ENCODE peak calls at places on chromosomes 11 and 22, in nine cellular contexts. One of them, this sample, is unnamed.

GRCh38 chr11:133894956-133895549 is 49.7 kb upstream of the SPATA19 start:
- DNase-seq in DMS153: no peak
- DNase-seq in mammary epithelial cell: no peak
- DNase-seq in amniotic epithelial cell: no peak
- DNase-seq in neural crest cell: no peak
- DNase-seq in epithelial cell of esophagus: no peak
- DNase-seq in germinal center: peak; percentile 70
- DNase-seq in mucosa of descending colon: no peak
- DNase-seq in transverse colon: no peak
- DNase-seq in this sample: no peak

GRCh38 chr11:111429066-111429506 is 50.0 kb upstream of the POU2AF1 start:
- DNase-seq in DMS153: no peak
- DNase-seq in mammary epithelial cell: peak; percentile 44
- DNase-seq in amniotic epithelial cell: peak; percentile 76
- DNase-seq in neural crest cell: no peak
- DNase-seq in epithelial cell of esophagus: peak; percentile 60
- DNase-seq in germinal center: peak; percentile 52
- DNase-seq in mucosa of descending colon: no peak
- DNase-seq in transverse colon: peak; percentile 77
- DNase-seq in this sample: peak; percentile 26

GRCh38 chr22:45127866-45128265 is 35.9 kb upstream of the NUP50 start:
- DNase-seq in DMS153: no peak
- DNase-seq in mammary epithelial cell: peak; percentile 36
- DNase-seq in amniotic epithelial cell: no peak
- DNase-seq in neural crest cell: no peak
- DNase-seq in epithelial cell of esophagus: peak; percentile 19
- DNase-seq in germinal center: no peak
- DNase-seq in mucosa of descending colon: no peak
- DNase-seq in transverse colon: no peak
- DNase-seq in this sample: no peak

GRCh38 chr11:2558402-2558801 is 113.6 kb downstream of the KCNQ1 start:
- DNase-seq in DMS153: no peak
- DNase-seq in mammary epithelial cell: no peak
- DNase-seq in amniotic epithelial cell: no peak
- DNase-seq in neural crest cell: no peak
- DNase-seq in epithelial cell of esophagus: no peak
- DNase-seq in germinal center: no peak
- DNase-seq in mucosa of descending colon: peak; percentile 31
- DNase-seq in transverse colon: peak; percentile 2
- DNase-seq in this sample: no peak

GRCh38 chr22:40434101-40434500 is 63.7 kb downstream of the SGSM3 start:
- DNase-seq in DMS153: no peak
- DNase-seq in mammary epithelial cell: no peak
- DNase-seq in amniotic epithelial cell: peak; percentile 37
- DNase-seq in neural crest cell: no peak
- DNase-seq in epithelial cell of esophagus: no peak
- DNase-seq in germinal center: no peak
- DNase-seq in mucosa of descending colon: no peak
- DNase-seq in transverse colon: no peak
- DNase-seq in this sample: no peak

GRCh38 chr11:25537393-25537792 is 794.5 kb upstream of the ANO3 start:
- DNase-seq in DMS153: no peak
- DNase-seq in mammary epithelial cell: no peak
- DNase-seq in amniotic epithelial cell: no peak
- DNase-seq in neural crest cell: no peak
- DNase-seq in epithelial cell of esophagus: no peak
- DNase-seq in germinal center: no peak
- DNase-seq in mucosa of descending colon: no peak
- DNase-seq in transverse colon: no peak
- DNase-seq in this sample: no peak

GRCh38 chr11:19455731-19456130 is 215.0 kb upstream of the E2F8 start:
- DNase-seq in DMS153: no peak
- DNase-seq in mammary epithelial cell: no peak
- DNase-seq in amniotic epithelial cell: no peak
- DNase-seq in neural crest cell: peak; percentile 29
- DNase-seq in epithelial cell of esophagus: no peak
- DNase-seq in germinal center: no peak
- DNase-seq in mucosa of descending colon: no peak
- DNase-seq in transverse colon: no peak
- DNase-seq in this sample: no peak

GRCh38 chr11:126317681-126318641 is 14.1 kb downstream of the DCPS start:
- DNase-seq in DMS153: no peak
- DNase-seq in mammary epithelial cell: peak; percentile 64
- DNase-seq in amniotic epithelial cell: peak; percentile 76
- DNase-seq in neural crest cell: no peak
- DNase-seq in epithelial cell of esophagus: peak; percentile 30
- DNase-seq in germinal center: no peak
- DNase-seq in mucosa of descending colon: peak; percentile 61
- DNase-seq in transverse colon: peak; percentile 53
- DNase-seq in this sample: no peak

GRCh38 chr11:95135155-95135554 is 45.5 kb downstream of the ENDOD1 start:
- DNase-seq in DMS153: no peak
- DNase-seq in mammary epithelial cell: no peak
- DNase-seq in amniotic epithelial cell: peak; percentile 22
- DNase-seq in neural crest cell: no peak
- DNase-seq in epithelial cell of esophagus: peak; percentile 45
- DNase-seq in germinal center: no peak
- DNase-seq in mucosa of descending colon: no peak
- DNase-seq in transverse colon: no peak
- DNase-seq in this sample: no peak

GRCh38 chr22:29314074-29314473 is 1.4 kb downstream of the RASL10A start:
- DNase-seq in DMS153: no peak
- DNase-seq in mammary epithelial cell: no peak
- DNase-seq in amniotic epithelial cell: no peak
- DNase-seq in neural crest cell: no peak
- DNase-seq in epithelial cell of esophagus: no peak
- DNase-seq in germinal center: no peak
- DNase-seq in mucosa of descending colon: peak; percentile 75
- DNase-seq in transverse colon: peak; percentile 83
- DNase-seq in this sample: no peak

GRCh38 chr22:49811014-49811791 is 16.5 kb downstream of the BRD1 start:
- DNase-seq in DMS153: no peak
- DNase-seq in mammary epithelial cell: no peak
- DNase-seq in amniotic epithelial cell: no peak
- DNase-seq in neural crest cell: no peak
- DNase-seq in epithelial cell of esophagus: no peak
- DNase-seq in germinal center: no peak
- DNase-seq in mucosa of descending colon: no peak
- DNase-seq in transverse colon: no peak
- DNase-seq in this sample: no peak

GRCh38 chr11:46537121-46537520 is 56.7 kb downstream of the AMBRA1 start:
- DNase-seq in DMS153: no peak
- DNase-seq in mammary epithelial cell: no peak
- DNase-seq in amniotic epithelial cell: no peak
- DNase-seq in neural crest cell: no peak
- DNase-seq in epithelial cell of esophagus: no peak
- DNase-seq in germinal center: no peak
- DNase-seq in mucosa of descending colon: no peak
- DNase-seq in transverse colon: no peak
- DNase-seq in this sample: no peak

GRCh38 chr11:119106564-119107537 is at the start of gene C2CD2L:
- DNase-seq in DMS153: peak; percentile 65
- DNase-seq in mammary epithelial cell: peak; percentile 86
- DNase-seq in amniotic epithelial cell: peak; percentile 92
- DNase-seq in neural crest cell: peak; percentile 71
- DNase-seq in epithelial cell of esophagus: peak; percentile 95
- DNase-seq in germinal center: peak; percentile 93
- DNase-seq in mucosa of descending colon: peak; percentile 95
- DNase-seq in transverse colon: peak; percentile 94
- DNase-seq in this sample: peak; percentile 77

GRCh38 chr11:122207921-122208764 is 92.1 kb upstream of the BLID start:
- DNase-seq in DMS153: no peak
- DNase-seq in mammary epithelial cell: no peak
- DNase-seq in amniotic epithelial cell: peak; percentile 70
- DNase-seq in neural crest cell: no peak
- DNase-seq in epithelial cell of esophagus: no peak
- DNase-seq in germinal center: no peak
- DNase-seq in mucosa of descending colon: no peak
- DNase-seq in transverse colon: no peak
- DNase-seq in this sample: no peak

GRCh38 chr11:20913113-20913512 is 243.7 kb downstream of the NELL1 start:
- DNase-seq in DMS153: no peak
- DNase-seq in mammary epithelial cell: no peak
- DNase-seq in amniotic epithelial cell: no peak
- DNase-seq in neural crest cell: no peak
- DNase-seq in epithelial cell of esophagus: no peak
- DNase-seq in germinal center: no peak
- DNase-seq in mucosa of descending colon: no peak
- DNase-seq in transverse colon: no peak
- DNase-seq in this sample: no peak

GRCh38 chr11:86172894-86173293 is 71.7 kb upstream of the EED start:
- DNase-seq in DMS153: no peak
- DNase-seq in mammary epithelial cell: peak; percentile 90
- DNase-seq in amniotic epithelial cell: peak; percentile 73
- DNase-seq in neural crest cell: no peak
- DNase-seq in epithelial cell of esophagus: peak; percentile 41
- DNase-seq in germinal center: no peak
- DNase-seq in mucosa of descending colon: no peak
- DNase-seq in transverse colon: no peak
- DNase-seq in this sample: no peak

GRCh38 chr22:39012525-39013516 is 1.2 kb upstream of the APOBEC3C start:
- DNase-seq in DMS153: no peak
- DNase-seq in mammary epithelial cell: no peak
- DNase-seq in amniotic epithelial cell: peak; percentile 61
- DNase-seq in neural crest cell: no peak
- DNase-seq in epithelial cell of esophagus: no peak
- DNase-seq in germinal center: no peak
- DNase-seq in mucosa of descending colon: no peak
- DNase-seq in transverse colon: no peak
- DNase-seq in this sample: no peak

GRCh38 chr11:110349109-110349996 is 52.9 kb upstream of the RDX start:
- DNase-seq in DMS153: no peak
- DNase-seq in mammary epithelial cell: peak; percentile 94
- DNase-seq in amniotic epithelial cell: peak; percentile 41
- DNase-seq in neural crest cell: no peak
- DNase-seq in epithelial cell of esophagus: no peak
- DNase-seq in germinal center: no peak
- DNase-seq in mucosa of descending colon: no peak
- DNase-seq in transverse colon: no peak
- DNase-seq in this sample: no peak

GRCh38 chr11:70519117-70519516 is 120.8 kb downstream of the CTTN start:
- DNase-seq in DMS153: no peak
- DNase-seq in mammary epithelial cell: no peak
- DNase-seq in amniotic epithelial cell: no peak
- DNase-seq in neural crest cell: no peak
- DNase-seq in epithelial cell of esophagus: no peak
- DNase-seq in germinal center: no peak
- DNase-seq in mucosa of descending colon: no peak
- DNase-seq in transverse colon: no peak
- DNase-seq in this sample: no peak

GRCh38 chr11:77999446-77999845 is 5.0 kb upstream of the INTS4 start:
- DNase-seq in DMS153: no peak
- DNase-seq in mammary epithelial cell: no peak
- DNase-seq in amniotic epithelial cell: no peak
- DNase-seq in neural crest cell: no peak
- DNase-seq in epithelial cell of esophagus: no peak
- DNase-seq in germinal center: peak; percentile 34
- DNase-seq in mucosa of descending colon: no peak
- DNase-seq in transverse colon: no peak
- DNase-seq in this sample: no peak

GRCh38 chr22:39528681-39529486 is 3.7 kb downstream of the RPS19BP1 start:
- DNase-seq in DMS153: peak; percentile 97
- DNase-seq in mammary epithelial cell: peak; percentile 85
- DNase-seq in amniotic epithelial cell: peak; percentile 91
- DNase-seq in neural crest cell: peak; percentile 89
- DNase-seq in epithelial cell of esophagus: peak; percentile 97
- DNase-seq in germinal center: peak; percentile 87
- DNase-seq in mucosa of descending colon: peak; percentile 97
- DNase-seq in transverse colon: peak; percentile 95
- DNase-seq in this sample: peak; percentile 74

GRCh38 chr11:67160872-67161783 is 42.1 kb downstream of the KDM2A start:
- DNase-seq in DMS153: no peak
- DNase-seq in mammary epithelial cell: peak; percentile 27
- DNase-seq in amniotic epithelial cell: no peak
- DNase-seq in neural crest cell: no peak
- DNase-seq in epithelial cell of esophagus: no peak
- DNase-seq in germinal center: no peak
- DNase-seq in mucosa of descending colon: no peak
- DNase-seq in transverse colon: no peak
- DNase-seq in this sample: no peak

GRCh38 chr11:102798012-102798746 is at the start of gene MMP1:
- DNase-seq in DMS153: no peak
- DNase-seq in mammary epithelial cell: peak; percentile 86
- DNase-seq in amniotic epithelial cell: peak; percentile 36
- DNase-seq in neural crest cell: no peak
- DNase-seq in epithelial cell of esophagus: peak; percentile 94
- DNase-seq in germinal center: no peak
- DNase-seq in mucosa of descending colon: no peak
- DNase-seq in transverse colon: no peak
- DNase-seq in this sample: no peak

GRCh38 chr22:44437493-44438015 is 60.5 kb downstream of the RTL6 start:
- DNase-seq in DMS153: no peak
- DNase-seq in mammary epithelial cell: no peak
- DNase-seq in amniotic epithelial cell: peak; percentile 5
- DNase-seq in neural crest cell: no peak
- DNase-seq in epithelial cell of esophagus: peak; percentile 45
- DNase-seq in germinal center: no peak
- DNase-seq in mucosa of descending colon: no peak
- DNase-seq in transverse colon: no peak
- DNase-seq in this sample: no peak